ENCODE peak calls at places on chromosomes 2 and 18, in four cellular contexts. Y is foreskin keratinocyte, E is astrocyte, F is WTC11. Q is an unnamed sample.

GRCh38 chr2:30605184-30605583 is 158.1 kb downstream of the LCLAT1 start:
- DNase-seq in F (no peak), E (no peak), Y (no peak), Q (no peak)

GRCh38 chr18:37322497-37323035 is 243.0 kb downstream of the CELF4 start:
- DNase-seq in E (peak), Y (no peak), F (peak), Q (peak)

GRCh38 chr18:12946549-12947354 is 1.1 kb upstream of the SEH1L start:
- DNase-seq in F (peak), Y (peak), E (peak), Q (no peak)

GRCh38 chr2:198314559-198315153 is 510.3 kb downstream of the PLCL1 start:
- DNase-seq in Y (peak), F (no peak), E (peak), Q (no peak)

GRCh38 chr2:174630097-174630496 is 32.5 kb upstream of the WIPF1 start:
- DNase-seq in Y (no peak), F (no peak), E (no peak), Q (no peak)

GRCh38 chr2:28206786-28207185 is 185.9 kb upstream of the FOSL2 start:
- DNase-seq in E (no peak), Y (no peak), F (no peak), Q (no peak)

GRCh38 chr18:58639751-58640427 is 11.0 kb upstream of the ALPK2 start:
- DNase-seq in E (peak), F (no peak), Y (peak), Q (no peak)

GRCh38 chr2:178301595-178302324 is 107.4 kb downstream of the OSBPL6 start:
- DNase-seq in E (no peak), F (no peak), Y (no peak), Q (no peak)

GRCh38 chr18:1665064-1665463 is 760.4 kb downstream of the ADCYAP1 start:
- DNase-seq in F (no peak), E (no peak), Y (no peak), Q (no peak)

GRCh38 chr18:1668284-1668683 is 763.6 kb downstream of the ADCYAP1 start:
- DNase-seq in E (no peak), F (no peak), Y (no peak), Q (no peak)

GRCh38 chr18:1659190-1659589 is 754.5 kb downstream of the ADCYAP1 start:
- DNase-seq in E (no peak), Y (no peak), F (no peak), Q (no peak)

DNA sequence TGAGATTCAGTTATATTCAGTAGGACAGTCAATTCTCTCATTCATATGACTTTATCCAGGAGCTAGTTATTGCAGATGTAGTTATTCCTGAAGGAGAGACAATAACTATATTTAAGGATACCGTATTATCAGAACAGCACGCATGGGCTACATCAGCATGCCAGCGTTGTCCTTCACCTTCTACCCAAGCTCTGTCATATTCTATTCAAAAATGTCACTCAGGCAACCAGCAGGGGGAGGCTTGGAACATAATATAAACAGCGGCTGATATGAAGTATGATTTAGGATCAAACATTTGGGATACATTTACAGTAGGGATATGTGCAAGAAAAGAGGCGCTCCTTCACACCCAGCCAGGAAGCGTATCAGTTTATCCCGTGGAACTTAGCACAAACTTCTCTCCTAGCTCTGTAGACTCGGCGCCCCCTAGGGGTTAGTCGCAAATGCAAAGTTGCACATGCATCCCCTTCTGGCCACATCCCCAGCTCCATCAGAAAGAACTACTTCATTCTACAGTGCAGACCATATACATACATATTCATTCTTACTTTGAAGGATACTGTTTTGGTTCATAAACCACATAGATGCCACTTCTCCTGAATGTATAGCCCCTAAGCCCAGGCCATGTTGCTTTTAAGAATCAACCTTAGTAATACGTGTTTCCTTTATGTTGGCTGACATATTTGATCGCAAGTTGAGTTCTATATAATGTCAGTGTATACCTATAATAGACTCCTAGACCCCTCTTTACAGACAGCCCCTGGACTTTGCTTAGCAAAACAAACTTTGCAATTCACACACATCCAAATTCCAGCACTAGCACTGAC is 759.4 kb downstream of the ADCYAP1 start:
- DNase-seq in E (peak), Y (no peak), F (peak), Q (peak)
- TF ChIP-seq CTCF in E (peak), Y (peak), F (peak), Q (peak)

GRCh38 chr2:149743842-149744468 is 156.4 kb upstream of the MMADHC start:
- DNase-seq in E (peak), Y (peak), F (no peak), Q (no peak)
- TF ChIP-seq CTCF in E (peak), Y (peak), F (no peak), Q (no peak)

GRCh38 chr2:227324671-227325055 is 388 bp upstream of the MFF start:
- DNase-seq in F (no peak), E (no peak), Y (no peak), Q (peak)

GRCh38 chr2:227325824-227326195 is 759 bp downstream of the MFF start:
- DNase-seq in E (peak), F (peak), Y (peak), Q (peak)

GRCh38 chr2:227323818-227324217 is 1.2 kb upstream of the MFF start:
- DNase-seq in Y (no peak), F (no peak), E (no peak), Q (no peak)

GRCh38 chr2:227326783-227327182 is 1.7 kb downstream of the MFF start:
- DNase-seq in Y (no peak), E (no peak), F (no peak), Q (no peak)

GRCh38 chr2:227325056-227325823 is at the start of gene MFF:
- DNase-seq in F (peak), E (peak), Y (peak), Q (peak)
- TF ChIP-seq CTCF in F (no peak), E (no peak), Y (peak), Q (no peak)

DNA sequence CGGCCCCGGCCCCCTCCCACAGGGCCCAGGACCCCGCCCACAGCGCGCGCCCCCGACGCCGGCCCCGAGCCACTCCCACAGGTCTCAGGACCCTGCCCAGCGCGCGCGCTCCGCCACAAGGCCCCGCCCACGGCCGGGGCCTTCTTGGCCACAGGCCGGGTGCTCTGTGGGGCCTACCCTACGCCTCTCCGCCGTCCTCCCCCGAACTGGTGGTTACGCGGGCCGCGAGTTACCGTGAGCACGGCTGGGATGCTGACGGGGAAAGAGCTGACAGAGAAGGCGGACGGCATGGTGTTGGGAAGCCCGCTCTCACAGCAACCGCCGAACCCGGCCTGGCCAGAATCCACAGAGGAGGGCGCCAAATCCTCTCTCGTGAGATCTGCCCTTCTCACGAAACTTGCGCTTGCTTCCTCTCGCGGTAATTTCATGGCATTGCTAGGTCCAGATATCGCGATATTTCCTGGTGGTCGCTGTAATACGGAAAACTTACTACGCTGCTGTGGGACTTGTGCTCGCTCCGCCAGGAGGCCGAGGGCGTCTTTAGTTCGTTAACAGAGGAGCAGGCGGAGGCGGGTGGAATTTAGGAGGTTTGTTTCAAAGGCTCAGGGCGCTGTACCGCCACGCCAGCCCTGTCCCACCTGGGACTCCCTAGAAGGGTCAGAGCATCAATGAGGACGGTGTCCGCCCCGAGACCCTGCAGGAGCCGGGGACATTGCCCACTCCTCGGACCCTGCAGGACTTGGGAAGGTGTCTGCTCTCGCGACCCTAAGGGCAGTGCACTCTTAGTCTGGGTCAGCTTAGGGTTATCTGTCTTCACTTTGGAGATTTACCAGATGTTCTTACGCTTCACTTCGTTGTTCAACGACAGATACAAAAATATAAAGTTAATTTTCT is at the start of gene TMEM18:
- DNase-seq in F (peak), Y (peak), E (peak), Q (peak)
- TF ChIP-seq CTCF in F (no peak), Y (peak), E (no peak), Q (peak)

GRCh38 chr18:9237982-9238381 is 96.6 kb upstream of the TWSG1 start:
- DNase-seq in E (no peak), Y (no peak), F (no peak), Q (no peak)

GRCh38 chr18:9242987-9243386 is 91.6 kb upstream of the TWSG1 start:
- DNase-seq in E (no peak), F (no peak), Y (no peak), Q (no peak)

GRCh38 chr18:9244376-9244775 is 90.2 kb upstream of the TWSG1 start:
- DNase-seq in E (no peak), F (no peak), Y (no peak), Q (no peak)

GRCh38 chr18:9240270-9240669 is 94.3 kb upstream of the TWSG1 start:
- DNase-seq in F (no peak), Y (no peak), E (no peak), Q (no peak)

DNA sequence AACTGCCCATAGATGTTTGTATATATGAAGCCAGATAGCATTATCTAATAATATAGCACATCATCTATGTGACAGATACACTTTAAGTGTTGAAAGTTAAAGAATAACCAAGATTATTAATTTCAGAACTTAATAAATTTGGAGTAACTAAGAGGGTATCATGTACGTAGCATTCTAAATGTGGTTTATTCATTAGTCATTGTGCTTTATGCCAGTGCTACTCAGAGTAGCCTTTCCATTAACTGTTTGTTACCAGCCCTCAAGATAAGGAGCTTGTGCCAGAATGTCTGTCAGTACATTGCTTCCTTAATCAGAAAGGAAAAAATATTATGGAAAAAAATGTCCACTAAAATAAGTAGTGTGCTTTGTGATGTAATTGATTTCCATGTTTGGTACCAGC is 94.9 kb upstream of the TWSG1 start:
- DNase-seq in Y (no peak), E (peak), F (no peak), Q (no peak)
- TF ChIP-seq CTCF in Y (no peak), E (no peak), F (no peak), Q (no peak)

GRCh38 chr2:99442837-99443236 is 47.0 kb downstream of the REV1 start:
- DNase-seq in E (no peak), F (no peak), Y (no peak), Q (no peak)
- TF ChIP-seq CTCF in E (no peak), F (no peak), Y (peak), Q (peak)

DNA sequence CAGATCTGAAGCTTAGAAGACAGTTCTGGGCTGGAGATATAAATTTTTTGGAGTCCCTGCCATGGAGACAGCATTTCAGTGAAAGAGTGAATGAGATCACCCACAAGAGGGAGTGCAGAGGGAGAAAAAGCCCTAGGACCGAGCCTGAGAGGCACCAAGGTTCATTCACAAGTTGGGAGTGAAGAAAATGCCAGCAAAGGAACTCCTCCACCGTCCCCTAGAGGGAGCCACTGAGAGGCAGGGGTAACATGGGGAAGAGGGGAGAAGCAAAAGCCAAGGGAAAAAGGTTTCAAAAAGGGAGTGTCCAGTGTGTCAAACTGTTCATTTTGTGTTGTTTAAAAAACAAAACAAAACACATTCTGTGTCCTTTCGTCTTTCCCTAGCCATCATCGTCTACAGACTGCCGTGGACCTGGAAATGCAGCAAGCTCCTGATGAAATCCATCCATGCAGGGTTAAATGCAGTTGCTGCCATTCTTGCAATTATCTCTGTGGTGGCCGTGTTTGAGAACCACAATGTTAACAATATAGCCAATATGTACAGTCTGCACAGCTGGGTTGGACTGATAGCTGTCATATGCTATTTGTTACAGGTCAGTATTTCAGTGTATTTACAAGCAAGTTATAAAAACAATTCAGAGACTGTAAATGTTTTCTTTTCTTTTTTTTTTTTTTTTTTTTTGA is 19.1 kb downstream of the CYBRD1 start:
- DNase-seq in F (peak), E (no peak), Y (no peak), Q (no peak)
- TF ChIP-seq CTCF in F (peak), E (peak), Y (peak), Q (peak)

GRCh38 chr2:9690716-9691498 is 60.1 kb upstream of the YWHAQ start:
- DNase-seq in F (no peak), Y (no peak), E (no peak), Q (no peak)
- TF ChIP-seq CTCF in F (no peak), Y (no peak), E (no peak), Q (no peak)

GRCh38 chr2:233976690-233977294 is 59.6 kb downstream of the TRPM8 start:
- DNase-seq in E (peak), Y (peak), F (no peak), Q (no peak)
- TF ChIP-seq CTCF in E (peak), Y (peak), F (no peak), Q (peak)

DNA sequence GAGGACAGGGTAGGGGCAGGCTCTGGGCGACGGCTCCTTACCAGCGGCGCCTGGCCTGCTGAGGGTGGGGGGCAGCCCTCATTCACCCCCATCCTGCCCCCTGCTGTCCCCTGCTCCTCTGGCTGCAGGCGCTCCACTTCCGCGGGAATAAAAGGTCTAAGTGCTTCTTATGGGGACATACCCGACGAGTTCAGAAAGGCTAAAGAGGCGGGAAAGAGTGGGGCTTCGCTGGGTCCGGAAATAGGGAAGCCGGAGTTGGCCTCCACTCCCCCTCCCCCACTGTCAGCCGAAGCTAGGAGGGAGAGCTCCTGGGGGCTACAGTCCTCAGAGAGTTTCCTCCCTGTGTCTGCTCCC is 7.1 kb downstream of the GAD1 start:
- DNase-seq in E (no peak), Y (no peak), F (peak), Q (no peak)
- TF ChIP-seq CTCF in E (no peak), Y (no peak), F (no peak), Q (no peak)

Q was measured in neural crest cell.